ENCODE peak calls at places on chromosome 19, in seven cellular contexts. One of them, this sample, is unnamed.

GRCh38 chr19:16951529-16951928 is 62.7 kb downstream of the F2RL3 start:
- DNase-seq in fibroblast of the aortic adventitia: no peak
- DNase-seq in GM23338: no peak
- DNase-seq in heart right ventricle: no peak
- DNase-seq in heart left ventricle: no peak
- DNase-seq in GM10248: peak
- DNase-seq in choroid plexus epithelial cell: no peak
- DNase-seq in this sample: peak

GRCh38 chr19:12913871-12914690 is 5.0 kb downstream of the SYCE2 start:
- DNase-seq in fibroblast of the aortic adventitia: no peak
- DNase-seq in heart right ventricle: no peak
- DNase-seq in heart left ventricle: no peak
- DNase-seq in choroid plexus epithelial cell: peak
- DNase-seq in GM23338: no peak
- DNase-seq in GM10248: no peak
- DNase-seq in this sample: no peak

GRCh38 chr19:14565298-14565679 is 6.6 kb downstream of the NDUFB7 start:
- DNase-seq in GM23338: no peak
- DNase-seq in fibroblast of the aortic adventitia: no peak
- DNase-seq in GM10248: no peak
- DNase-seq in heart right ventricle: no peak
- DNase-seq in choroid plexus epithelial cell: no peak
- DNase-seq in heart left ventricle: no peak
- DNase-seq in this sample: no peak

GRCh38 chr19:8017808-8018207 is 12.4 kb upstream of the ELAVL1 start:
- DNase-seq in heart left ventricle: no peak
- DNase-seq in GM10248: peak
- DNase-seq in GM23338: peak
- DNase-seq in choroid plexus epithelial cell: no peak
- DNase-seq in fibroblast of the aortic adventitia: no peak
- DNase-seq in heart right ventricle: no peak
- DNase-seq in this sample: no peak

GRCh38 chr19:38228491-38229439 is 4.7 kb upstream of the DPF1 start:
- DNase-seq in GM10248: no peak
- DNase-seq in heart left ventricle: no peak
- DNase-seq in GM23338: peak
- DNase-seq in heart right ventricle: no peak
- DNase-seq in choroid plexus epithelial cell: no peak
- DNase-seq in fibroblast of the aortic adventitia: no peak
- DNase-seq in this sample: no peak

GRCh38 chr19:47020132-47020805 is 632 bp downstream of the NPAS1 start:
- DNase-seq in choroid plexus epithelial cell: no peak
- DNase-seq in heart left ventricle: no peak
- DNase-seq in heart right ventricle: no peak
- DNase-seq in GM23338: peak
- DNase-seq in fibroblast of the aortic adventitia: no peak
- DNase-seq in GM10248: no peak
- DNase-seq in this sample: no peak

GRCh38 chr19:6026390-6026897 is 48.5 kb upstream of the RANBP3 start:
- DNase-seq in heart left ventricle: no peak
- DNase-seq in heart right ventricle: no peak
- DNase-seq in GM23338: no peak
- DNase-seq in GM10248: no peak
- DNase-seq in fibroblast of the aortic adventitia: no peak
- DNase-seq in choroid plexus epithelial cell: no peak
- DNase-seq in this sample: no peak

GRCh38 chr19:47110521-47111080 is 3.0 kb downstream of the ZC3H4 start:
- DNase-seq in heart left ventricle: no peak
- DNase-seq in GM10248: no peak
- DNase-seq in heart right ventricle: no peak
- DNase-seq in choroid plexus epithelial cell: no peak
- DNase-seq in fibroblast of the aortic adventitia: no peak
- DNase-seq in GM23338: no peak
- DNase-seq in this sample: peak

GRCh38 chr19:45852145-45852750 is 10.7 kb downstream of the SYMPK start:
- DNase-seq in GM10248: no peak
- DNase-seq in heart left ventricle: no peak
- DNase-seq in fibroblast of the aortic adventitia: no peak
- DNase-seq in GM23338: no peak
- DNase-seq in heart right ventricle: no peak
- DNase-seq in choroid plexus epithelial cell: peak
- DNase-seq in this sample: peak

GRCh38 chr19:46378268-46378667 is 31.4 kb downstream of the PPP5C start:
- DNase-seq in heart left ventricle: no peak
- DNase-seq in choroid plexus epithelial cell: peak
- DNase-seq in heart right ventricle: no peak
- DNase-seq in fibroblast of the aortic adventitia: peak
- DNase-seq in GM23338: no peak
- DNase-seq in GM10248: no peak
- DNase-seq in this sample: no peak

GRCh38 chr19:18437481-18438330 is at the start of gene ISYNA1:
- DNase-seq in GM23338: peak
- DNase-seq in GM10248: peak
- DNase-seq in heart left ventricle: no peak
- DNase-seq in heart right ventricle: peak
- DNase-seq in fibroblast of the aortic adventitia: no peak
- DNase-seq in choroid plexus epithelial cell: peak
- DNase-seq in this sample: no peak

GRCh38 chr19:54010474-54010873 is 19.0 kb downstream of the CACNG6 start:
- DNase-seq in fibroblast of the aortic adventitia: no peak
- DNase-seq in heart left ventricle: no peak
- DNase-seq in GM10248: no peak
- DNase-seq in heart right ventricle: no peak
- DNase-seq in GM23338: no peak
- DNase-seq in choroid plexus epithelial cell: no peak
- DNase-seq in this sample: no peak

GRCh38 chr19:10533656-10534386 is 9.9 kb upstream of the ATG4D start:
- DNase-seq in choroid plexus epithelial cell: peak
- DNase-seq in heart left ventricle: no peak
- DNase-seq in GM23338: no peak
- DNase-seq in GM10248: no peak
- DNase-seq in fibroblast of the aortic adventitia: peak
- DNase-seq in heart right ventricle: no peak
- DNase-seq in this sample: no peak
- TF ChIP-seq CTCF in choroid plexus epithelial cell: no peak
- TF ChIP-seq CTCF in heart left ventricle: no peak
- TF ChIP-seq CTCF in GM23338: no peak
- TF ChIP-seq CTCF in GM10248: no peak
- TF ChIP-seq CTCF in fibroblast of the aortic adventitia: no peak
- TF ChIP-seq CTCF in heart right ventricle: no peak
- TF ChIP-seq CTCF in this sample: no peak

GRCh38 chr19:21358768-21359451 is at the start of gene ZNF738:
- DNase-seq in GM10248: peak
- DNase-seq in choroid plexus epithelial cell: peak
- DNase-seq in heart right ventricle: peak
- DNase-seq in GM23338: peak
- DNase-seq in fibroblast of the aortic adventitia: peak
- DNase-seq in heart left ventricle: peak
- DNase-seq in this sample: peak
- TF ChIP-seq CTCF in GM10248: no peak
- TF ChIP-seq CTCF in choroid plexus epithelial cell: no peak
- TF ChIP-seq CTCF in heart right ventricle: no peak
- TF ChIP-seq CTCF in GM23338: no peak
- TF ChIP-seq CTCF in fibroblast of the aortic adventitia: no peak
- TF ChIP-seq CTCF in heart left ventricle: no peak
- TF ChIP-seq CTCF in this sample: no peak

DNA sequence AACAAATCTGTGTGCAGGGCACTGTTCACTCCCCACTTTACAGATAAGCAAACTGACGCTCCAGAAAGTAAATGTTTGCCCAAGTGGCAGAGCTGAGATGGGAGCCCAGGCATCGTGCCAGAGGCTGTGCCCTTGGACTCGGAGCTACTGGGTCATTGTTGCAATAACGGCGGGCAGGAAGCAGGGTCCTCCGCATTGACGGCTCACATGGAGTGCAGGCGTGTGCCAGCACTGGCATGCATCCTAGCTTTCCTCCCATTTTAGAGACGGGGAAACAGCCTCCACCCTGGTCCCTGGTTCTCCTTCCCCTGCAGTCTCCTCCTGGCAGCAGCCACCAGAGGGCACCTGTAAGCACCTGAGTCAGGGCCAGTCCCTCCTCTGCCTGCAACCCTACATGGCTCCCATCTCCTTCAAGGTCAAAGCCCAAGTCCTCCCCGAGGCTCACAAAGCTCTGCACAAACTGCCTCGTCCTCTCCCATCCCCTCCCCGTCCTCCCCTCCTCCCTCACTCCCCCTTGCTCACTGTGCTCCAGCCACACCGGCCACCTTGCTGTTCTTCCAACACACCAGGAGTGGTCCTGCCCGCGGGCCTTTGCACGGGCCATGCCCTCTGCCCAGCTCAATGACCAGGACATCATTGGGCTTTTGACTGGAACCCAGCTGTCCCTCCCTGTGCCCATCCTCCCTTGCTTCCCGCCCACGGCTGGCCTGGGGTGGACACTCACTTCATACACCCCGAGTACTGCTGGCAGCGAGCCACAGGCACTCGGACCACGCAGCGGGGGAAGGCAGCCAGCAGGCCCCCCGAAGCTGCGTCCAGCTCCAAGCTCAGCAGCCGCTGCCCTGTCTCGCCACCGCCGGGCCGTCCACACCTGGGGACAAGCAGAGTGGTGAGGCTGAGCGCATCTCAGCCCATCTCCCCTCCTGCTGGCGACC is 7.7 kb upstream of the LRG1 start:
- DNase-seq in GM23338: no peak
- DNase-seq in heart left ventricle: no peak
- DNase-seq in heart right ventricle: no peak
- DNase-seq in choroid plexus epithelial cell: no peak
- DNase-seq in fibroblast of the aortic adventitia: no peak
- DNase-seq in GM10248: no peak
- DNase-seq in this sample: peak
- TF ChIP-seq CTCF in GM23338: peak
- TF ChIP-seq CTCF in heart left ventricle: peak
- TF ChIP-seq CTCF in heart right ventricle: no peak
- TF ChIP-seq CTCF in choroid plexus epithelial cell: peak
- TF ChIP-seq CTCF in fibroblast of the aortic adventitia: peak
- TF ChIP-seq CTCF in GM10248: peak
- TF ChIP-seq CTCF in this sample: peak

GRCh38 chr19:588093-588742 is 1.5 kb upstream of the HCN2 start:
- DNase-seq in heart left ventricle: peak
- DNase-seq in GM23338: peak
- DNase-seq in heart right ventricle: peak
- DNase-seq in fibroblast of the aortic adventitia: peak
- DNase-seq in GM10248: peak
- DNase-seq in choroid plexus epithelial cell: peak
- DNase-seq in this sample: peak
- TF ChIP-seq CTCF in heart left ventricle: peak
- TF ChIP-seq CTCF in GM23338: peak
- TF ChIP-seq CTCF in heart right ventricle: peak
- TF ChIP-seq CTCF in fibroblast of the aortic adventitia: peak
- TF ChIP-seq CTCF in GM10248: peak
- TF ChIP-seq CTCF in choroid plexus epithelial cell: peak
- TF ChIP-seq CTCF in this sample: peak

GRCh38 chr19:35144600-35145436 is 1.8 kb downstream of the FXYD7 start:
- DNase-seq in GM10248: no peak
- DNase-seq in choroid plexus epithelial cell: no peak
- DNase-seq in GM23338: peak
- DNase-seq in heart left ventricle: no peak
- DNase-seq in fibroblast of the aortic adventitia: no peak
- DNase-seq in heart right ventricle: no peak
- DNase-seq in this sample: peak
- TF ChIP-seq CTCF in GM10248: no peak
- TF ChIP-seq CTCF in choroid plexus epithelial cell: no peak
- TF ChIP-seq CTCF in GM23338: no peak
- TF ChIP-seq CTCF in heart left ventricle: no peak
- TF ChIP-seq CTCF in fibroblast of the aortic adventitia: no peak
- TF ChIP-seq CTCF in heart right ventricle: no peak
- TF ChIP-seq CTCF in this sample: no peak

GRCh38 chr19:3061214-3062161 is 807 bp downstream of the TLE5 start:
- DNase-seq in GM23338: no peak
- DNase-seq in heart right ventricle: peak
- DNase-seq in GM10248: peak
- DNase-seq in fibroblast of the aortic adventitia: no peak
- DNase-seq in choroid plexus epithelial cell: peak
- DNase-seq in heart left ventricle: peak
- DNase-seq in this sample: no peak
- TF ChIP-seq CTCF in GM23338: peak
- TF ChIP-seq CTCF in heart right ventricle: peak
- TF ChIP-seq CTCF in GM10248: peak
- TF ChIP-seq CTCF in fibroblast of the aortic adventitia: peak
- TF ChIP-seq CTCF in choroid plexus epithelial cell: peak
- TF ChIP-seq CTCF in heart left ventricle: peak
- TF ChIP-seq CTCF in this sample: peak

GRCh38 chr19:49224856-49225255 is 67.3 kb downstream of the TRPM4 start:
- DNase-seq in heart right ventricle: no peak
- DNase-seq in heart left ventricle: peak
- DNase-seq in choroid plexus epithelial cell: peak
- DNase-seq in GM23338: peak
- DNase-seq in fibroblast of the aortic adventitia: peak
- DNase-seq in GM10248: no peak
- DNase-seq in this sample: peak
- TF ChIP-seq CTCF in heart right ventricle: peak
- TF ChIP-seq CTCF in heart left ventricle: peak
- TF ChIP-seq CTCF in choroid plexus epithelial cell: peak
- TF ChIP-seq CTCF in GM23338: peak
- TF ChIP-seq CTCF in fibroblast of the aortic adventitia: peak
- TF ChIP-seq CTCF in GM10248: peak
- TF ChIP-seq CTCF in this sample: peak